ENCODE peak calls at places on chromosomes 6 and 20, in six cellular contexts. N, A, S, J, I and P are unnamed samples.

GRCh38 chr20:46648903-46649649 is 2.2 kb downstream of the SLC13A3 start:
- DNase-seq in N (no peak), A (no peak), S (no peak), J (peak), I (no peak), P (no peak)

GRCh38 chr6:97187951-97188350 is 95.1 kb downstream of the MMS22L start:
- DNase-seq in N (no peak), A (no peak), S (no peak), J (no peak), I (no peak), P (no peak)

GRCh38 chr6:45148711-45149341 is 179.3 kb upstream of the RUNX2 start:
- DNase-seq in N (no peak), A (no peak), S (no peak), J (no peak), I (no peak), P (no peak)

GRCh38 chr20:34516874-34517542 is 786 bp downstream of the DYNLRB1 start:
- DNase-seq in N (peak), A (no peak), S (peak), J (peak), I (no peak), P (no peak)

GRCh38 chr20:37803476-37804307 is 99.2 kb upstream of the VSTM2L start:
- DNase-seq in N (no peak), A (no peak), S (no peak), J (no peak), I (no peak), P (no peak)

GRCh38 chr20:61846074-61846473 is 219.6 kb downstream of the TAF4 start:
- DNase-seq in N (no peak), A (no peak), S (no peak), J (no peak), I (no peak), P (no peak)

GRCh38 chr6:26275663-26276062 is 89.3 kb upstream of the BTN3A2 start:
- DNase-seq in N (no peak), A (no peak), S (no peak), J (no peak), I (no peak), P (no peak)

GRCh38 chr6:139256087-139256486 is 35.7 kb downstream of the TXLNB start:
- DNase-seq in N (no peak), A (peak), S (no peak), J (no peak), I (peak), P (no peak)

GRCh38 chr20:51800769-51801219 is 1.5 kb downstream of the SALL4 start:
- DNase-seq in N (no peak), A (no peak), S (no peak), J (no peak), I (peak), P (peak)

GRCh38 chr6:161171207-161171606 is 102.7 kb downstream of the AGPAT4 start:
- DNase-seq in N (no peak), A (no peak), S (no peak), J (no peak), I (no peak), P (no peak)

GRCh38 chr6:101909376-101909775 is 515.9 kb downstream of the GRIK2 start:
- DNase-seq in N (no peak), A (no peak), S (no peak), J (no peak), I (no peak), P (no peak)

GRCh38 chr6:41560440-41561192 is 14.4 kb downstream of the FOXP4 start:
- DNase-seq in N (peak), A (no peak), S (peak), J (no peak), I (peak), P (peak)

GRCh38 chr6:98894810-98895209 is 52.9 kb downstream of the FBXL4 start:
- DNase-seq in N (no peak), A (no peak), S (no peak), J (no peak), I (no peak), P (no peak)

GRCh38 chr6:150573041-150573681 is 26.5 kb upstream of the PLEKHG1 start:
- DNase-seq in N (no peak), A (no peak), S (peak), J (peak), I (peak), P (no peak)

GRCh38 chr6:16840291-16840690 is 79.0 kb upstream of the ATXN1 start:
- DNase-seq in N (no peak), A (no peak), S (no peak), J (no peak), I (no peak), P (no peak)

GRCh38 chr6:90241229-90241873 is 55.3 kb downstream of the BACH2 start:
- DNase-seq in N (no peak), A (no peak), S (no peak), J (peak), I (peak), P (no peak)

GRCh38 chr6:125789576-125790402 is 971 bp upstream of the NCOA7 start:
- DNase-seq in N (peak), A (peak), S (peak), J (peak), I (peak), P (peak)

GRCh38 chr20:34536798-34537394 is 20.7 kb downstream of the DYNLRB1 start:
- DNase-seq in N (peak), A (no peak), S (no peak), J (peak), I (peak), P (no peak)

GRCh38 chr6:163147988-163148387 is 266.5 kb upstream of the QKI start:
- DNase-seq in N (no peak), A (no peak), S (no peak), J (peak), I (no peak), P (no peak)

GRCh38 chr6:43970913-43971775 is 156.1 kb downstream of the MRPL14 start:
- DNase-seq in N (no peak), A (no peak), S (peak), J (peak), I (no peak), P (no peak)

GRCh38 chr20:51995038-51995437 is 192.7 kb upstream of the SALL4 start:
- DNase-seq in N (no peak), A (no peak), S (no peak), J (no peak), I (no peak), P (no peak)

GRCh38 chr6:64383277-64383676 is 747.7 kb downstream of the PHF3 start:
- DNase-seq in N (no peak), A (no peak), S (no peak), J (no peak), I (no peak), P (no peak)

GRCh38 chr20:53030061-53030460 is 57.9 kb downstream of the TSHZ2 start:
- DNase-seq in N (no peak), A (no peak), S (no peak), J (no peak), I (no peak), P (no peak)

GRCh38 chr20:24095753-24096152 is 107.2 kb upstream of the GGTLC1 start:
- DNase-seq in N (no peak), A (no peak), S (peak), J (no peak), I (no peak), P (no peak)

GRCh38 chr20:52405417-52405816 is 213.8 kb upstream of the ZFP64 start:
- DNase-seq in N (no peak), A (no peak), S (no peak), J (no peak), I (no peak), P (no peak)

GRCh38 chr6:104527761-104528415 is 331.8 kb downstream of the HACE1 start:
- DNase-seq in N (no peak), A (peak), S (peak), J (peak), I (no peak), P (no peak)

GRCh38 chr6:112041535-112041934 is 12.4 kb upstream of the CCN6 start:
- DNase-seq in N (no peak), A (no peak), S (no peak), J (no peak), I (no peak), P (no peak)

GRCh38 chr20:3580412-3580811 is 82.8 kb downstream of the GFRA4 start:
- DNase-seq in N (no peak), A (no peak), S (no peak), J (no peak), I (no peak), P (no peak)

GRCh38 chr20:3586111-3586510 is 77.1 kb downstream of the GFRA4 start:
- DNase-seq in N (no peak), A (no peak), S (no peak), J (no peak), I (no peak), P (no peak)

DNA sequence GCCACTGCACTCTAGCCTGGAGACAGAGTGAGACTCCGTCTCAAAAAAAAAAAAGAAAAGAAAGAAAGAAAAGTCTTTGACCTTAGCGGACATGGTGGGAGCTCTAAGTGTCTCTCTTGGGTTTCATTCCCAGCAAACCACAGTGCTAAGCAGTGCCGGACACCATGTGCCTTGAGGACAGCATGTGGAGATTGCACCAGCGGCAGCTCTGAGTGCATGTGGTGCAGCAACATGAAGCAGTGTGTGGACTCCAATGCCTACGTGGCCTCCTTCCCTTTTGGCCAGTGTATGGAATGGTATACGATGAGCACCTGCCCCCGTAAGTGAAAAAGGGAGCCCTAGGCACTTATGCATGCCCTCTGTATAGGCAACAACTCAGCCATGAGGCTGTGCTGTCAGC is 79.4 kb downstream of the GFRA4 start:
- DNase-seq in N (no peak), A (no peak), S (no peak), J (no peak), I (no peak), P (no peak)
- TF ChIP-seq CTCF in N (no peak), A (no peak), S (no peak), J (no peak), I (no peak), P (no peak)

DNA sequence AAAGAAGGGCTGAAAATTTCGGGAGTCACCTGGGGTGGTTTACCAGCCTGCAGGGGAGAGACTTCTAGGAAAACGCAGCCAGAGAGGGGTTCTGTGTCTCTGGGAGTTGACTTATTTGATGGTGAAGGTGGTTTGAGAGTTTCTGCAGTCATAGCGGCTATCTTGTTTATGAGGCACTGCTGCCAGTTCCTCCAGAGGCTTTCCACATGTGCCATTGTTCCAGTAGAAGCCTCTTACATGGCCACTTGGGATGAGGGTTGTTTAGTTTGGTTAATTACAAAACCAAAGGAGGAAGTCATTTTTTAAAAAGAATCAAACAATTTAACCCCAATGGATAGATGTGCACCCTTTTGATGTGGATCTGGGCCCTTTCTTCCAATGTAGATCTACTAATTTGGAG is 97.8 kb downstream of the TCP11 start:
- DNase-seq in N (no peak), A (no peak), S (no peak), J (no peak), I (no peak), P (no peak)
- H3K27ac ChIP-seq in N (no peak), A (no peak), S (no peak), J (no peak), I (peak), P (peak)

GRCh38 chr6:36627141-36627540 is 33.0 kb downstream of the SRSF3 start:
- DNase-seq in N (no peak), A (peak), S (peak), J (no peak), I (no peak), P (no peak)

GRCh38 chr6:36626636-36627035 is 32.5 kb downstream of the SRSF3 start:
- DNase-seq in N (no peak), A (no peak), S (no peak), J (no peak), I (no peak), P (no peak)

GRCh38 chr6:36625161-36625919 is 31.2 kb downstream of the SRSF3 start:
- DNase-seq in N (no peak), A (peak), S (peak), J (no peak), I (peak), P (no peak)

GRCh38 chr6:36629792-36630191 is 35.6 kb downstream of the SRSF3 start:
- DNase-seq in N (no peak), A (no peak), S (no peak), J (no peak), I (no peak), P (no peak)

GRCh38 chr6:36627801-36628246 is 33.7 kb downstream of the SRSF3 start:
- DNase-seq in N (no peak), A (peak), S (peak), J (no peak), I (peak), P (peak)
- H3K4me3 ChIP-seq in N (no peak), A (no peak), S (no peak), J (no peak), I (no peak), P (no peak)

GRCh38 chr20:19888269-19888669 is 128.9 kb upstream of the NAA20 start:
- DNase-seq in N (no peak), A (no peak), S (no peak), J (no peak), I (peak), P (no peak)

GRCh38 chr20:19885981-19886665 is 128.1 kb downstream of the RIN2 start:
- DNase-seq in N (no peak), A (peak), S (peak), J (no peak), I (peak), P (no peak)

GRCh38 chr20:19885576-19885956 is 127.5 kb downstream of the RIN2 start:
- DNase-seq in N (no peak), A (no peak), S (no peak), J (no peak), I (no peak), P (no peak)

GRCh38 chr20:19887566-19888268 is 129.4 kb upstream of the NAA20 start:
- DNase-seq in N (no peak), A (no peak), S (no peak), J (no peak), I (no peak), P (no peak)

GRCh38 chr20:19886666-19887288 is 128.7 kb downstream of the RIN2 start:
- DNase-seq in N (no peak), A (no peak), S (no peak), J (no peak), I (no peak), P (no peak)
- TF ChIP-seq CTCF in N (no peak), A (no peak), S (no peak), J (no peak), I (no peak), P (no peak)

GRCh38 chr20:45254867-45255266 is 503 bp upstream of the SLPI start:
- DNase-seq in N (no peak), A (no peak), S (no peak), J (no peak), I (no peak), P (no peak)
- H3K27ac ChIP-seq in N (no peak), A (no peak), S (no peak), J (no peak), I (peak), P (peak)

GRCh38 chr20:17896771-17897369 is 71.7 kb downstream of the SNX5 start:
- DNase-seq in N (no peak), A (no peak), S (no peak), J (peak), I (no peak), P (no peak)

GRCh38 chr20:17893480-17893879 is 75.1 kb downstream of the SNX5 start:
- DNase-seq in N (no peak), A (no peak), S (no peak), J (no peak), I (no peak), P (no peak)

GRCh38 chr20:17896247-17896723 is 72.3 kb downstream of the SNX5 start:
- DNase-seq in N (no peak), A (no peak), S (peak), J (peak), I (no peak), P (no peak)

GRCh38 chr20:17897566-17898307 is 70.9 kb downstream of the SNX5 start:
- DNase-seq in N (no peak), A (no peak), S (no peak), J (no peak), I (no peak), P (no peak)

GRCh38 chr20:17895641-17896246 is 72.8 kb downstream of the SNX5 start:
- DNase-seq in N (peak), A (peak), S (peak), J (peak), I (peak), P (peak)
- H3K4me3 ChIP-seq in N (no peak), A (peak), S (no peak), J (no peak), I (peak), P (peak)

GRCh38 chr6:129469070-129469662 is 240.8 kb downstream of the ARHGAP18 start:
- DNase-seq in N (no peak), A (no peak), S (no peak), J (no peak), I (no peak), P (no peak)

GRCh38 chr6:129476248-129476564 is 233.8 kb downstream of the ARHGAP18 start:
- DNase-seq in N (no peak), A (no peak), S (no peak), J (no peak), I (no peak), P (no peak)

GRCh38 chr6:129476810-129477209 is 233.2 kb downstream of the ARHGAP18 start:
- DNase-seq in N (no peak), A (no peak), S (no peak), J (no peak), I (no peak), P (no peak)

GRCh38 chr6:129475477-129476247 is 234.3 kb downstream of the ARHGAP18 start:
- DNase-seq in N (no peak), A (no peak), S (no peak), J (no peak), I (no peak), P (no peak)

GRCh38 chr6:129472239-129472638 is 237.7 kb downstream of the ARHGAP18 start:
- DNase-seq in N (no peak), A (no peak), S (no peak), J (no peak), I (no peak), P (no peak)
- TF ChIP-seq CTCF in N (no peak), A (no peak), S (no peak), J (no peak), I (no peak), P (no peak)

DNA sequence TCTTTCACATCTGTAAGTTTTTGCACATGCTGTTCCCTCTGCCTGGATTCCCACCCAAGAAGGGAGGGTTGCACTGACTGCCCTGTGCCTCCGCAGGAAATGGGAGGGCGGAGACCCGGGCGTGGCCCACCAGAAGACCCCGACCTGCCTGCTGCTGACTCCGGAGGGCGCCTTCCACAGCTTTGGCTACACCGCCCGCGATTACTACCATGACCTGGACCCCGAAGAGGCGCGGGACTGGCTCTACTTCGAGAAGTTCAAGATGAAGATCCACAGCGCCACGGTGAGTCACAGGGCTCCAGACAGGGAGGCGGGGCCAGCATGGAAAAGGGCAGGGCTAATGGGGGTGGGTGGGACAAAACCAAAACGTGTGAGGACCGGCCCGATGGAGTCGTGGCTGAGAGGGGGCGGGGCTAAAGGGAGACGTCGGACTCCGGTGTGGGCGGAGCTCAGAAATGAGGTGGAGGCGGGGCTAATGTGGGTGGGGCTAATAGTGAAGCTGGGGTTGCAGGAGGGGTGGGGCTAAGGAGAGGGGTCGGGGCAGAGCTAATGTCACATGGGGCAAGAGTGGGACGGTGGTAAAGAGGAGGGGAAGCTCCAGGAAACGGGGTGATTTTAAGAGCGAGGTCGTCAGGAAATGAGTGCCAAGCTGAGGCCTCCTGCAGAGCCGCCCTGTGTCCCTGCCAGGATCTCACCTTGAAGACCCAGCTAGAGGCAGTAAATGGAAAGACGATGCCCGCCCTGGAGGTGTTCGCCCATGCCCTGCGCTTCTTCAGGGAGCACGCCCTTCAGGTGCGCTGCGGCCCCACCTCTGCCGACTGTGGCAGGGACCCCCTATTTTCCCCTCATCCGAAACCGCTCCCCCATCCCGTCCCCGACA is 12.6 kb downstream of the HSPA12B start:
- DNase-seq in N (peak), A (no peak), S (peak), J (peak), I (peak), P (peak)
- H3K27ac ChIP-seq in N (no peak), A (no peak), S (no peak), J (peak), I (no peak), P (no peak)